ENCODE peak calls at places on chromosomes 6 and 20, in five cellular contexts. F is ovary, L is LNCaP clone FGC, C is Panc1, Z is fibroblast of the aortic adventitia. S is an unnamed sample.

GRCh38 chr6:169969372-169970099 is 218.1 kb downstream of the ERMARD start:
- DNase-seq in F (peak), L (no peak), C (no peak), Z (no peak), S (no peak)

GRCh38 chr20:38650010-38650409 is 48.4 kb downstream of the ARHGAP40 start:
- DNase-seq in F (no peak), L (no peak), C (no peak), Z (no peak), S (no peak)

GRCh38 chr6:14108571-14109410 is 8.8 kb upstream of the CD83 start:
- DNase-seq in F (no peak), L (no peak), C (no peak), Z (no peak), S (no peak)

GRCh38 chr6:19824058-19824807 is 12.9 kb upstream of the ID4 start:
- DNase-seq in F (no peak), L (no peak), C (no peak), Z (peak), S (no peak)

GRCh38 chr20:7291319-7291943 is 523.9 kb downstream of the BMP2 start:
- DNase-seq in F (no peak), L (no peak), C (no peak), Z (no peak), S (no peak)

GRCh38 chr6:28980797-28981390 is 24.2 kb downstream of the ZNF311 start:
- DNase-seq in F (peak), L (peak), C (no peak), Z (peak), S (peak)

GRCh38 chr6:152110878-152111820 is 303.7 kb downstream of the ESR1 start:
- DNase-seq in F (no peak), L (no peak), C (no peak), Z (peak), S (peak)

GRCh38 chr6:25016311-25016710 is 80.6 kb upstream of the RIPOR2 start:
- DNase-seq in F (no peak), L (no peak), C (no peak), Z (no peak), S (no peak)

GRCh38 chr20:6426287-6426891 is 303.6 kb upstream of the FERMT1 start:
- DNase-seq in F (no peak), L (no peak), C (no peak), Z (no peak), S (no peak)

GRCh38 chr6:25617997-25618396 is 34.0 kb upstream of the SCGN start:
- DNase-seq in F (no peak), L (no peak), C (no peak), Z (no peak), S (no peak)

GRCh38 chr6:153160221-153160620 is 29.1 kb upstream of the RGS17 start:
- DNase-seq in F (no peak), L (no peak), C (no peak), Z (no peak), S (peak)

GRCh38 chr6:4640139-4640538 is 136.1 kb upstream of the CDYL start:
- DNase-seq in F (no peak), L (no peak), C (peak), Z (peak), S (peak)

GRCh38 chr6:53651764-53652401 is 13.7 kb downstream of the KLHL31 start:
- DNase-seq in F (peak), L (peak), C (peak), Z (peak), S (peak)

GRCh38 chr20:36827541-36828279 is 48.2 kb upstream of the TLDC2 start:
- DNase-seq in F (no peak), L (no peak), C (no peak), Z (no peak), S (no peak)

GRCh38 chr6:91166271-91166670 is 579.4 kb upstream of the MAP3K7 start:
- DNase-seq in F (no peak), L (no peak), C (no peak), Z (no peak), S (no peak)

GRCh38 chr20:45041464-45042337 is 59.2 kb downstream of the KCNS1 start:
- DNase-seq in F (no peak), L (no peak), C (peak), Z (peak), S (peak)

GRCh38 chr6:1068068-1068467 is 243.8 kb upstream of the FOXQ1 start:
- DNase-seq in F (no peak), L (no peak), C (no peak), Z (peak), S (no peak)

GRCh38 chr6:122285292-122285913 is 114.0 kb upstream of the HSF2 start:
- DNase-seq in F (no peak), L (no peak), C (no peak), Z (peak), S (peak)

GRCh38 chr20:63863798-63864544 is 1.1 kb upstream of the TPD52L2 start:
- DNase-seq in F (peak), L (peak), C (peak), Z (peak), S (peak)

GRCh38 chr6:15254074-15254975 is 8.5 kb downstream of the JARID2 start:
- DNase-seq in F (no peak), L (no peak), C (no peak), Z (no peak), S (no peak)

GRCh38 chr6:164749126-164749758 is 560.2 kb downstream of the C6orf118 start:
- DNase-seq in F (no peak), L (peak), C (no peak), Z (peak), S (peak)

DNA sequence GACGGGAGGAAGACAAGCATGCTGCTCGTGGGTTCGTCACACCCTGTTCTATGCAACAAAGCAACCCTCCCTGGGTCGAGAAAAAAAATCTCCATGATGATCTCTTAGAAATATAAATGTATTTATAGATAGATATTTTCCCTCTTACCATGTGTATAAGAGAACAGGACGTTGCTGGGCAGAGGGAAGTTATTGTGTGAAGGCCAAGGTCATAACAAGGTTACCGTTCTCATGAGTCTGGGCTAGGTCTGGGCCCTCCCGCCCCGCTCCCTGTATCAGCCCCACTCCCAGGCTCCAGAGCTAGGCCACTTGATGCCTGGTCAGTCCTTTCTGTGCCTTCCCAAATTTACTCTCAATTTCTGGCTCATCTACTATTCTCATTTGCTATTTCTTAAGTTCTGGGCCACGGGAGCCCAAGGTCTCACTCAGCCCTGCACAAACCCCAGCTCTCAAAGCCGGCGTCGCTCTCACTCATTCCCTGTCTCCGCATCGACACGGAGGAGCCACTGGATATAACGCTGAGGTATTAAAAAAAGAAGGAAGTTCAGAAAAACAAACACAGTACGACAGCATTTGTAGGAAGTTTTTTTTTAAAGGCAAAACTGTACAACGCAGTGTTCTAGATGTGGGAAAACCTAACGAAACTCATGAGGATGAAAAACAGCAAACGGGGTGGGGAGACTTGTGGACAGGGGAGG is 96.8 kb downstream of the PSMG4 start:
- DNase-seq in F (peak), L (no peak), C (no peak), Z (no peak), S (peak)
- H3K4me3 ChIP-seq in F (peak), L (peak), C (peak), Z (peak), S (peak)

DNA sequence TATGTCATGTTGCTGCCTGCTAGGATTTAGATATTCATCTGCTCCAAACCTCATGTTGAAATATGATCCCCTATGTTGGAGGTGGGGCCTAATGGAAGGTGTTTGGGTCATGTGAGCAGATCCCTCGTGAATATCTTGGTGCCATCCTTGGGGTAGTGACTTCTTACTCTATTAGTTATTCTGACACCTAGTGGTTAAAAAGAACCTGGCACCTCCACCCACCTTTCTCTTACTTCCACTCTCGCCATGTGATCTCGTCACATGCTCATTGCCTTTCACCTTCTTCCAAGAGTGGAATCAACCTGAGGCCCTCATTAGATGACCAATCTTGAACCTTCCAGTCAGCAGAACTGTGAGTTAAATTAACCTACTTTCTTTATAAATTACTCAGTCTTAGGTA is 549.4 kb upstream of the SYNCRIP start:
- DNase-seq in F (no peak), L (peak), C (no peak), Z (peak), S (no peak)
- TF ChIP-seq CTCF in F (no peak), L (peak), C (peak), Z (no peak), S (peak)

DNA sequence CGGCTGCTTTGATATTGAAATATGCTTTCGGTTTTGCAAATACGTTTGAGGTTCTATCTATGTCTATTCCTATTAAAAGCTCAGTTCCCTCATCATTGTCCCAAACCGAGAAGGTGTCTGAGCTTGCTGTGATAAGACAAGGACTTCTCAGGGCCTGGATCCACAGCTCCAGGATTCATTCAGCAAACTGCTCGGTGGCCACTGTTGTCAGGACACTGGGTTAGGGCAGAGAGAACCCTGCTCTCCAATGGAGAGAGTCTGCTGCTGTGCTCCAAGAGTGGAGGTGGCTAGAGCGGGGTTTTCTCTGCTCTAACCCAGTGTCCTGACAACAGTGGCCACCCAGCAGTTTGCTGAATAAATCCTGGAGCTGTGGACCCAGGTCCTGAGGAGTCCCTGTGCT is 198.5 kb downstream of the CDH4 start:
- DNase-seq in F (no peak), L (no peak), C (no peak), Z (no peak), S (no peak)
- H3K4me3 ChIP-seq in F (no peak), L (no peak), C (no peak), Z (no peak), S (no peak)

GRCh38 chr6:17012421-17013225 is 89.2 kb upstream of the STMND1 start:
- DNase-seq in F (no peak), L (no peak), C (no peak), Z (peak), S (peak)
- TF ChIP-seq CTCF in F (no peak), L (peak), C (peak), Z (no peak), S (peak)

DNA sequence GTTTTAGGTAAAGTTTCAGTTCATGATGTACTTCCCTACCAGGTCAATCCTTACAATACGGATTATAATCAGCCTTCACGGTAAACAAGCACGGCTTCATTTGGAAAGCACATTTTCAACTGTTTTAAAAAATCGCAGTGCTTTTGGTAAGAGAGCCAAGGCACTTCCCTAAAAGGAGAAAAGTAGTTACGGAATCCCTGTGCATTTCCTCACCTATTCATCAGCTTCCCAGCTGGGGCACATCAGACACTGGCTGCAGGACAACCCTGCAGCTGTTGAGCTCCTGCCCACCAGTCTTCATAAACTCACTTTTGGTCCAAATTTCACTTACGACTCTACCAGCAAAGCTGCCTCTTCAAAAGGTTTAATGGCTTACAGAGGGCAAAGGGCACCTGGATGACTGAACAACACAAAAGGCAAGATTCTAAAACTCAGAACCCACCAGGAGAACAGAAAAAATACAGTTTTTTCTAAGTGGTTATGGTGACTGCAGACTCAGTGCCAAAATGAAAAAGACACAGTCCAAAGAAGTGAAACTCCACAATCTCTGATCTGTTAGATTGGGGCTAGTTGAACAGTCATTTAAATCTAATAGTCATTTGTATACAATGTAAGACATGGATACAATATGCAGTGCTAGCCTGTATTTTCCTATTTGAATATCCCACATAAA is 7.5 kb downstream of the SNX5 start:
- DNase-seq in F (peak), L (no peak), C (no peak), Z (peak), S (peak)
- H3K4me3 ChIP-seq in F (no peak), L (no peak), C (no peak), Z (peak), S (no peak)

DNA sequence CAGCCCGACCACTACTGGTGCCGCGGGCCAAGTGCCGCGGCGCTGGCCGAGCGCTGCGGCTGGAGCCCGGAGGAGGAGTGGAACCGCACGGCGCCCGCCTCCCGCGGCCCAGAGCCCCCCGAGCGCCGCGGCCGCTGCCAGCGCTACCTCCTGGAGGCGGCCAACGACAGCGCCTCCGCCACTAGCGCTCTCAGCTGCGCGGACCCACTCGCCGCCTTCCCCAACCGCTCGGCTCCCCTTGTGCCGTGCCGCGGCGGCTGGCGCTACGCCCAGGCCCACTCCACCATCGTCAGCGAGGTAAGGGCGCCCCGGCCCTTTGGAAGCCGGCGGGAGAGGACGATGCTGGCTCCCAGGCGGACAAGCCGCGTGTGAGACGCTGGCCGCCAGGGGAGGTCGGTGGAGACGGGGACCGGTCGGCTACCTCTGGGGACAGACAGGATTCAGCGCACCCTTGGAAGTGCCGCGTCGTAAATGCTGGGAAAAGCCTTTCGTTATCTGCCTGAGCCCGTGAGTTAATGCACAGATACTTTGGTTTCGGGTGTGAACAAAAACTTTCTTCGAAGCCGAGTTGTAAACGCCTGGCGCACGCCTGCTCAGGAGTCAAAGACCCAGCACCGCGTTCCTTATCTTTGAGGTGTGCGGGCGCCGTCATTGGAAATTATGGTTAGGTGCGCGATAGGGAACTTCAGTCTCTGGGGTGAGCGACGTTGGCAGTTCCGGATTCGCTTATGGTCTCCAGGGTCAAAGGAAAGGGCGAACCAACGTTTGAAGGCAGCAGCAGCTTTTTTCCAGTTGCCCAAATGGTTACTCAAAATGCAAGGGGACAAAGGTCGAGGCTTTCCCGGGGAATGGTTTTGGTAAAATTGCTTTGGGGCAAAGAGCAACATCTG is 619 bp downstream of the SLC22A3 start:
- DNase-seq in F (peak), L (no peak), C (no peak), Z (peak), S (peak)
- TF ChIP-seq CTCF in F (peak), L (no peak), C (no peak), Z (peak), S (peak)

DNA sequence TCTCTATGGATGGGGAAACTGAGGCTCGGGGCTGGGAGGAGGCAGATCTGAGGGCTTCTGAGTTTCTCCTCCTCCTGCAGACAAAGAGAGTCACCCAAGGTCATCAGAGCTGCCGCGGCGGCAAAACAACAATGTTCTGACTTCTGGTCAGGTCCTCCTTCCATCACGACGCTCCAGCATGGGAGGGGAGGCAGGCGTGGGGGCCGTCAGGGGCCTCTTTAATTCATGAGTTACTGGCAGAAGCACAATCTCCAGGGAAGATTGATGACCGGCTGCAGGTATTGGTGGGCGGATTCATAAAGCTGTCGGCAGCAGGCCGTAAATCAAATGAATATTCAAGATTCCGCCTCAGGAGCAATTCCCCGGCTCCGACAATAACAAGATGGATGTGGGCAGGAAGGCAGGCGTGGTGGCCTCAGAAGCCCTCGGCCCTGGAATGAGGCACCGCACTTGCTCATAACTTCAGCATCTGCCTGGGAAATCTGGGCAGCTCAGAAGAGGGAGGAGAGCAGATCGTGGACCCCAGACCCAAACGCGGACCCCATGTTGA is 19.1 kb downstream of the PCK1 start:
- DNase-seq in F (no peak), L (no peak), C (no peak), Z (no peak), S (no peak)
- H3K4me3 ChIP-seq in F (no peak), L (no peak), C (no peak), Z (no peak), S (no peak)

S was measured in fibroblast of villous mesenchyme.